ENCODE peak calls at places on chromosome 4, in nine cellular contexts. I is GM12878, W is astrocyte of the spinal cord, F is tibial artery, T is mesendoderm, H is left kidney, D is KG1, Z is RWPE1, S is hypothalamus. N is an unnamed sample.
A peak's percentile ranks its signal among the peaks of the same experiment; 100 is the strongest.

GRCh38 chr4:176137626-176138025 is 57.8 kb downstream of the SPATA4 start:
- DNase-seq in H (no peak), S (no peak), D (no peak), T (peak; percentile 10), I (no peak), Z (peak; percentile 4), F (no peak), W (peak; percentile 32), N (no peak)

GRCh38 chr4:121277194-121278105 is 103.4 kb downstream of the QRFPR start:
- DNase-seq in T (peak; percentile 83), F (no peak), Z (peak; percentile 13), I (no peak), D (no peak), W (no peak), H (peak; percentile 7), S (no peak), N (no peak)

GRCh38 chr4:57575465-57575864 is 465.3 kb upstream of the IGFBP7 start:
- DNase-seq in W (no peak), F (no peak), S (no peak), T (no peak), I (no peak), D (no peak), Z (no peak), H (peak; percentile 27), N (no peak)

GRCh38 chr4:85938062-85938461 is 421.8 kb downstream of the MAPK10 start:
- DNase-seq in I (no peak), F (no peak), D (no peak), S (no peak), H (peak; percentile 72), W (no peak), T (no peak), Z (no peak), N (no peak)

GRCh38 chr4:75547647-75548387 is 8.0 kb upstream of the ODAPH start:
- DNase-seq in F (peak; percentile 70), Z (no peak), S (no peak), T (no peak), D (no peak), H (peak; percentile 41), I (no peak), W (no peak), N (no peak)

GRCh38 chr4:165384608-165385007 is 5.8 kb downstream of the CPE start:
- DNase-seq in H (peak; percentile 62), W (peak; percentile 64), T (peak; percentile 58), S (no peak), F (no peak), D (no peak), Z (no peak), I (no peak), N (no peak)

GRCh38 chr4:25654971-25655963 is at the start of gene SLC34A2:
- DNase-seq in D (no peak), F (no peak), H (peak; percentile 82), S (no peak), T (peak; percentile 84), W (no peak), Z (peak; percentile 53), I (no peak), N (peak; percentile 54)

GRCh38 chr4:54073481-54073880 is 9.1 kb upstream of the CHIC2 start:
- DNase-seq in H (no peak), I (no peak), F (no peak), W (no peak), S (no peak), T (no peak), D (no peak), Z (no peak), N (no peak)

GRCh38 chr4:44447563-44448504 is 775 bp downstream of the KCTD8 start:
- DNase-seq in T (peak; percentile 85), H (peak; percentile 73), D (no peak), Z (peak; percentile 16), I (no peak), W (peak; percentile 42), F (peak; percentile 66), S (peak; percentile 24), N (peak; percentile 39)

GRCh38 chr4:106898621-106899230 is 137.4 kb downstream of the DKK2 start:
- DNase-seq in T (peak; percentile 58), Z (peak; percentile 44), I (no peak), W (peak; percentile 70), S (peak; percentile 13), F (no peak), D (peak; percentile 30), H (peak; percentile 63), N (peak; percentile 23)

GRCh38 chr4:101910786-101911373 is 120.3 kb downstream of the BANK1 start:
- DNase-seq in F (no peak), S (no peak), D (no peak), H (no peak), Z (no peak), T (no peak), W (no peak), I (no peak), N (no peak)

GRCh38 chr4:146369446-146369845 is 152.3 kb downstream of the SLC10A7 start:
- DNase-seq in T (no peak), H (no peak), F (no peak), W (no peak), S (no peak), D (no peak), I (no peak), Z (no peak), N (no peak)

GRCh38 chr4:123418486-123418931 is 21.9 kb downstream of the SPRY1 start:
- DNase-seq in S (no peak), I (no peak), F (no peak), T (peak; percentile 97), H (peak; percentile 86), W (peak; percentile 94), Z (peak; percentile 71), D (peak; percentile 37), N (no peak)